ENCODE peak calls at places on chromosomes 4 and X, in four cellular contexts. One of them, this sample, is unnamed.

GRCh38 chrX:81900522-81900921 is 698.6 kb downstream of the SH3BGRL start:
- DNase-seq in tibial artery: no peak
- DNase-seq in COR-L47: no peak
- DNase-seq in Right ventricle myocardium superior: no peak
- DNase-seq in this sample: no peak

GRCh38 chr4:110046588-110047049 is 133.9 kb downstream of the EGF start:
- DNase-seq in tibial artery: no peak
- DNase-seq in COR-L47: peak
- DNase-seq in Right ventricle myocardium superior: no peak
- DNase-seq in this sample: no peak

GRCh38 chr4:113683143-113683542 is 78.4 kb downstream of the CAMK2D start:
- DNase-seq in COR-L47: no peak
- DNase-seq in Right ventricle myocardium superior: no peak
- DNase-seq in tibial artery: no peak
- DNase-seq in this sample: no peak

GRCh38 chrX:153554519-153555167 is 37.2 kb downstream of the ATP2B3 start:
- DNase-seq in tibial artery: peak
- DNase-seq in Right ventricle myocardium superior: peak
- DNase-seq in COR-L47: peak
- DNase-seq in this sample: no peak

GRCh38 chr4:113294910-113295309 is 245.5 kb downstream of the ANK2 start:
- DNase-seq in COR-L47: no peak
- DNase-seq in Right ventricle myocardium superior: no peak
- DNase-seq in tibial artery: no peak
- DNase-seq in this sample: no peak

GRCh38 chrX:149720021-149720689 is 8.3 kb downstream of the MAGEA11 start:
- DNase-seq in tibial artery: no peak
- DNase-seq in Right ventricle myocardium superior: no peak
- DNase-seq in COR-L47: peak
- DNase-seq in this sample: no peak

GRCh38 chrX:1307626-1308340 is 28.8 kb upstream of the IL3RA start:
- DNase-seq in tibial artery: no peak
- DNase-seq in Right ventricle myocardium superior: no peak
- DNase-seq in COR-L47: no peak
- DNase-seq in this sample: no peak

GRCh38 chr4:1600811-1601532 is 83.1 kb downstream of the FAM53A start:
- DNase-seq in Right ventricle myocardium superior: peak
- DNase-seq in tibial artery: no peak
- DNase-seq in COR-L47: no peak
- DNase-seq in this sample: no peak

GRCh38 chrX:110212299-110212698 is 105.6 kb downstream of the AMMECR1 start:
- DNase-seq in tibial artery: no peak
- DNase-seq in COR-L47: no peak
- DNase-seq in Right ventricle myocardium superior: no peak
- DNase-seq in this sample: no peak

GRCh38 chrX:139200793-139201192 is 329.7 kb upstream of the F9 start:
- DNase-seq in Right ventricle myocardium superior: no peak
- DNase-seq in tibial artery: no peak
- DNase-seq in COR-L47: no peak
- DNase-seq in this sample: peak

GRCh38 chr4:76779740-76780459 is 118.0 kb downstream of the SOWAHB start:
- DNase-seq in COR-L47: no peak
- DNase-seq in tibial artery: no peak
- DNase-seq in Right ventricle myocardium superior: no peak
- DNase-seq in this sample: peak

GRCh38 chr4:168769416-168769815 is 240.6 kb downstream of the CBR4 start:
- DNase-seq in COR-L47: no peak
- DNase-seq in Right ventricle myocardium superior: no peak
- DNase-seq in tibial artery: no peak
- DNase-seq in this sample: no peak

GRCh38 chr4:161564230-161564834 is 599.5 kb downstream of the FSTL5 start:
- DNase-seq in tibial artery: no peak
- DNase-seq in Right ventricle myocardium superior: no peak
- DNase-seq in COR-L47: peak
- DNase-seq in this sample: peak

This sample was measured in LNCaP clone FGC.